ENCODE peak calls at places on chromosomes 16 and 17, in six cellular contexts. U, R, Y, T, I and G are unnamed samples.

GRCh38 chr16:46850619-46851555 is 19.9 kb upstream of the C16orf87 start:
- DNase-seq in U (no peak), R (no peak), Y (no peak), T (no peak), I (no peak), G (no peak)

GRCh38 chr17:6772016-6772415 is 4.0 kb upstream of the FBXO39 start:
- DNase-seq in U (no peak), R (no peak), Y (no peak), T (no peak), I (no peak), G (no peak)

GRCh38 chr16:71727545-71728324 is 3.2 kb upstream of the PHLPP2 start:
- DNase-seq in U (no peak), R (no peak), Y (no peak), T (no peak), I (no peak), G (no peak)

GRCh38 chr16:65601781-65602180 is 479.9 kb upstream of the CDH11 start:
- DNase-seq in U (no peak), R (peak), Y (no peak), T (no peak), I (no peak), G (no peak)

GRCh38 chr16:15502041-15502725 is 67.8 kb downstream of the BMERB1 start:
- DNase-seq in U (no peak), R (peak), Y (peak), T (no peak), I (no peak), G (no peak)

GRCh38 chr16:7597677-7598076 is 265.0 kb downstream of the RBFOX1 start:
- DNase-seq in U (no peak), R (peak), Y (no peak), T (no peak), I (no peak), G (no peak)

GRCh38 chr16:77431131-77431670 is 3.6 kb downstream of the ADAMTS18 start:
- DNase-seq in U (no peak), R (no peak), Y (no peak), T (no peak), I (no peak), G (no peak)

GRCh38 chr16:760498-761343 is at the start of gene MSLN:
- DNase-seq in U (no peak), R (peak), Y (no peak), T (no peak), I (no peak), G (no peak)

GRCh38 chr17:14078027-14078426 is 8.7 kb downstream of the COX10 start:
- DNase-seq in U (no peak), R (no peak), Y (no peak), T (no peak), I (no peak), G (no peak)

GRCh38 chr17:36525888-36526287 is 8.8 kb downstream of the MYO19 start:
- DNase-seq in U (no peak), R (no peak), Y (no peak), T (no peak), I (no peak), G (no peak)

GRCh38 chr17:56925088-56925487 is 11.2 kb upstream of the TRIM25 start:
- DNase-seq in U (no peak), R (no peak), Y (no peak), T (no peak), I (no peak), G (no peak)

GRCh38 chr17:81364278-81365147 is 30.7 kb upstream of the BAHCC1 start:
- DNase-seq in U (no peak), R (no peak), Y (no peak), T (no peak), I (no peak), G (no peak)

GRCh38 chr16:12532871-12533610 is 270.6 kb downstream of the CPPED1 start:
- DNase-seq in U (no peak), R (no peak), Y (no peak), T (peak), I (peak), G (no peak)

GRCh38 chr17:42177684-42178083 is 3.3 kb downstream of the KCNH4 start:
- DNase-seq in U (no peak), R (no peak), Y (no peak), T (no peak), I (no peak), G (no peak)

GRCh38 chr17:31657876-31658275 is 201.2 kb downstream of the COPRS start:
- DNase-seq in U (no peak), R (no peak), Y (no peak), T (no peak), I (no peak), G (no peak)

GRCh38 chr16:56874800-56875199 is 9.8 kb downstream of the SLC12A3 start:
- DNase-seq in U (no peak), R (no peak), Y (peak), T (no peak), I (no peak), G (no peak)

GRCh38 chr17:76452646-76453430 is at the start of gene UBE2O:
- DNase-seq in U (peak), R (no peak), Y (peak), T (peak), I (peak), G (peak)

GRCh38 chr17:63928966-63929695 is 3.0 kb downstream of the CD79B start:
- DNase-seq in U (no peak), R (no peak), Y (no peak), T (no peak), I (no peak), G (no peak)

GRCh38 chr17:63601439-63602371 is 1.0 kb downstream of the TACO1 start:
- DNase-seq in U (no peak), R (no peak), Y (peak), T (no peak), I (no peak), G (no peak)

GRCh38 chr16:47965439-47965838 is 190.4 kb downstream of the ABCC12 start:
- DNase-seq in U (peak), R (peak), Y (peak), T (no peak), I (no peak), G (peak)

GRCh38 chr17:79424471-79425185 is 186.2 kb downstream of the RBFOX3 start:
- DNase-seq in U (no peak), R (no peak), Y (no peak), T (no peak), I (no peak), G (no peak)

GRCh38 chr16:82156761-82157654 is 13.0 kb downstream of the MPHOSPH6 start:
- DNase-seq in U (no peak), R (no peak), Y (peak), T (no peak), I (no peak), G (no peak)

GRCh38 chr17:29069526-29070041 is 26.6 kb downstream of the PIPOX start:
- DNase-seq in U (no peak), R (peak), Y (peak), T (no peak), I (no peak), G (no peak)

GRCh38 chr17:6994666-6995246 is 1.1 kb upstream of the ALOX12 start:
- DNase-seq in U (no peak), R (peak), Y (peak), T (no peak), I (no peak), G (no peak)

GRCh38 chr17:39225974-39226683 is 384 bp upstream of the STAC2 start:
- DNase-seq in U (peak), R (no peak), Y (peak), T (peak), I (no peak), G (peak)

GRCh38 chr17:31586946-31587345 is 195.5 kb downstream of the RAB11FIP4 start:
- DNase-seq in U (no peak), R (no peak), Y (no peak), T (no peak), I (no peak), G (no peak)

GRCh38 chr17:70378005-70378404 is 208.7 kb downstream of the KCNJ2 start:
- DNase-seq in U (no peak), R (no peak), Y (no peak), T (no peak), I (no peak), G (no peak)